ENCODE peak calls at places on chromosomes 5 and 9, in seven cellular contexts. E is H1, T is HepG2, A is A549, B is GM12878, F is SK-N-SH, J is K562. R is an unnamed sample.

GRCh38 chr9:93033541-93033940 is 25.0 kb upstream of the SUSD3 start:
- DNase-seq in J (no peak), F (no peak), B (no peak), E (no peak), A (no peak), T (no peak), R (no peak)

GRCh38 chr9:114319147-114319546 is 3.8 kb upstream of the ORM1 start:
- DNase-seq in A (no peak), E (no peak), F (no peak), B (no peak), T (no peak), J (no peak), R (no peak)

GRCh38 chr5:74422671-74423070 is 217.9 kb downstream of the ENC1 start:
- DNase-seq in B (no peak), E (no peak), T (no peak), J (no peak), F (no peak), A (no peak), R (no peak)

GRCh38 chr5:170693701-170694100 is 89.8 kb upstream of the GABRP start:
- DNase-seq in T (no peak), J (no peak), E (no peak), A (no peak), F (no peak), B (no peak), R (no peak)

GRCh38 chr5:52867809-52868208 is 80.1 kb downstream of the ITGA1 start:
- DNase-seq in F (no peak), B (no peak), E (no peak), A (no peak), J (no peak), T (no peak), R (peak; percentile 65)

GRCh38 chr5:68086857-68087256 is 128.7 kb upstream of the PIK3R1 start:
- DNase-seq in B (no peak), J (no peak), F (no peak), T (no peak), A (no peak), E (no peak), R (peak; percentile 81)

GRCh38 chr5:6544561-6544935 is 88.3 kb downstream of the NSUN2 start:
- DNase-seq in B (no peak), J (no peak), F (no peak), A (no peak), E (no peak), T (no peak), R (no peak)

GRCh38 chr9:18324928-18325327 is 149.0 kb upstream of the ADAMTSL1 start:
- DNase-seq in B (no peak), E (no peak), J (no peak), T (no peak), F (no peak), A (no peak), R (peak; percentile 46)

GRCh38 chr5:74492230-74492629 is 148.3 kb downstream of the ENC1 start:
- DNase-seq in E (no peak), F (no peak), B (no peak), J (no peak), T (no peak), A (no peak), R (no peak)

GRCh38 chr5:96963267-96963666 is 27.4 kb downstream of the LNPEP start:
- DNase-seq in B (peak; percentile 33), E (no peak), A (no peak), T (no peak), F (no peak), J (peak; percentile 42), R (peak; percentile 82)

GRCh38 chr5:80799573-80799972 is 144.8 kb upstream of the DHFR start:
- DNase-seq in T (no peak), B (no peak), F (no peak), A (no peak), E (no peak), J (no peak), R (no peak)

GRCh38 chr9:81032831-81033230 is 656.5 kb downstream of the TLE1 start:
- DNase-seq in B (no peak), J (no peak), T (no peak), F (no peak), E (no peak), A (no peak), R (peak; percentile 59)

GRCh38 chr5:73797142-73797530 is 171.1 kb downstream of the ARHGEF28 start:
- DNase-seq in T (no peak), E (no peak), A (no peak), F (no peak), J (no peak), B (no peak), R (peak; percentile 48)

GRCh38 chr5:138649316-138649720 is 74.1 kb upstream of the HSPA9 start:
- DNase-seq in A (no peak), E (no peak), J (no peak), F (no peak), B (no peak), T (no peak), R (no peak)

GRCh38 chr9:27943544-27943943 is 370.3 kb upstream of the C9orf72 start:
- DNase-seq in F (no peak), T (no peak), B (no peak), E (no peak), A (no peak), J (no peak), R (no peak)

GRCh38 chr5:80245986-80246781 is 9.7 kb downstream of the SERINC5 start:
- DNase-seq in T (peak; percentile 69), E (no peak), A (no peak), J (no peak), F (no peak), B (no peak), R (peak; percentile 57)

GRCh38 chr5:60541980-60542379 is 158.0 kb downstream of the DEPDC1B start:
- DNase-seq in A (no peak), F (no peak), B (peak; percentile 41), E (no peak), J (no peak), T (peak; percentile 89), R (peak; percentile 50)

GRCh38 chr9:69444021-69444420 is 119.0 kb downstream of the ENTREP1 start:
- DNase-seq in J (no peak), E (no peak), B (no peak), A (no peak), F (no peak), T (no peak), R (peak; percentile 79)

GRCh38 chr5:103434057-103434456 is 128.5 kb downstream of the NUDT12 start:
- DNase-seq in E (peak; percentile 62), A (no peak), T (no peak), F (no peak), J (no peak), B (no peak), R (no peak)

GRCh38 chr5:92019376-92019990 is 636.4 kb upstream of the ARRDC3 start:
- DNase-seq in E (no peak), B (no peak), F (no peak), A (peak; percentile 3), J (no peak), T (no peak), R (peak; percentile 30)

GRCh38 chr5:5326126-5326758 is 96.2 kb upstream of the ICE1 start:
- DNase-seq in T (no peak), B (no peak), F (no peak), J (no peak), A (no peak), E (no peak), R (no peak)

GRCh38 chr5:148820778-148821395 is 5.5 kb upstream of the ADRB2 start:
- DNase-seq in A (no peak), J (no peak), B (no peak), F (no peak), T (peak; percentile 13), E (no peak), R (peak; percentile 50)

GRCh38 chr5:122415481-122416120 is 103.6 kb downstream of the SNCAIP start:
- DNase-seq in T (peak; percentile 39), J (peak; percentile 7), F (peak; percentile 55), B (no peak), A (peak; percentile 4), E (peak; percentile 60), R (peak; percentile 80)

DNA sequence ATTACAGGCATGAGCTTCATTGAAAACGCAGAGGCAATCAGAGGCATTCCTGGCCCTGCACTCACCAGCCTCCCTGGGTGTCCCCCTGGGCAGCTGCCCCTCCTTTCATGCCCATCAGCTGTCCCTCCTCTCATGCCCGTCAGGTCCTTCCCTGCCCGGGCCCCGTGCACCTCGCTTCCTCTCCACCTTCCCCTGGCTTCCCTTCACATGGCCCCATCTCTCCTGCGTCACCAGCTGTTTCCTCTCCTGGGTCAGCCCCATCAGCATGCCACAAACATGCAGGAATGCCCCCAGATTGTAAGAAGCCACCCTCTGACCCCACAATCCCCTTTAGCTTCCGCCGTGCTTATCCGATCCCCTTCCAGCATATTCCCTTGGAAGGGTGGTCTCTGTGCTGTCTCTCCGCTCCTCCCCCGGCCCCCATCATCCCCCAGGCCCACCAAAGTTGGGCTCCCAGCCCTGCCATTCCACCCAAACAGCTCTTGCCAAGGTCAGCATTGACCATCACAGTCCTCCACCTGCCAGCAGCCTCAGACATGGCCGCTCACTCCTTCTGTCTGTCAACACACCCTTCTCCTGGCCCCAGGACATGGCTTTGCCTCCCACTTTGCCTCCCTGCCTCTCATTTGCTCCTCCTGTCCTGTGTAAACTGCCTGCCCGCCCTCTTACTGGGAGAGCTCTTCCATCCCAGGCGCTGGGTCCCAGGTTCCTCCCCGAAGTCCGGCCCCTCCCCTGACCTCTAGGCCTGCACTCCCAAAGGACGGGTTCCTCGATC is 98.6 kb upstream of the IER5L start:
- DNase-seq in T (no peak), B (no peak), A (no peak), F (no peak), J (no peak), E (no peak), R (no peak)
- TF ChIP-seq RFX5 in T (no peak), B (no peak), A (no peak), F (no peak), J (no peak), E (no peak), R (no peak)

GRCh38 chr5:98753507-98753906 is 20.0 kb upstream of the RGMB start:
- DNase-seq in T (no peak), B (no peak), J (no peak), F (no peak), E (no peak), A (no peak), R (no peak)
- TF ChIP-seq RFX5 in T (no peak), B (no peak), J (no peak), F (no peak), E (no peak), A (no peak), R (no peak)

GRCh38 chr5:160171656-160172055 is 52.4 kb upstream of the PWWP2A start:
- DNase-seq in B (no peak), T (no peak), J (no peak), E (no peak), A (no peak), F (no peak), R (no peak)

GRCh38 chr5:160166973-160167622 is 47.8 kb upstream of the PWWP2A start:
- DNase-seq in T (no peak), B (no peak), E (no peak), F (no peak), A (no peak), J (peak; percentile 1), R (no peak)

GRCh38 chr5:160166069-160166972 is 47.1 kb upstream of the PWWP2A start:
- DNase-seq in B (no peak), J (no peak), E (no peak), A (no peak), T (no peak), F (no peak), R (no peak)

GRCh38 chr5:160167623-160168165 is 48.4 kb upstream of the PWWP2A start:
- DNase-seq in T (peak; percentile 61), F (no peak), E (no peak), J (peak; percentile 4), A (no peak), B (no peak), R (no peak)

GRCh38 chr5:160169326-160169725 is 50.1 kb upstream of the PWWP2A start:
- DNase-seq in J (peak; percentile 2), T (no peak), E (no peak), F (no peak), B (no peak), A (no peak), R (peak; percentile 97)
- TF ChIP-seq RFX5 in J (no peak), T (no peak), E (no peak), F (no peak), B (no peak), A (no peak), R (no peak)

GRCh38 chr5:31106742-31107546 is 86.5 kb upstream of the CDH6 start:
- DNase-seq in A (no peak), J (no peak), E (no peak), T (no peak), F (no peak), B (no peak), R (peak; percentile 90)
- TF ChIP-seq RFX5 in A (no peak), J (no peak), E (no peak), T (no peak), F (no peak), B (no peak), R (no peak)

R was measured in IMR-90.